ENCODE peak calls at places on chromosomes 6 and 20, in six cellular contexts. J is A549, P is SJSA1, F is brain microvascular endothelial cell, N is amniotic stem cell, A is substantia nigra. W is an unnamed sample.

GRCh38 chr6:152089992-152090391 is 282.5 kb downstream of the ESR1 start:
- DNase-seq in J (peak), F (peak), A (no peak), P (peak), N (peak), W (no peak)

GRCh38 chr6:74091794-74092157 is 395.8 kb downstream of the CD109 start:
- DNase-seq in F (no peak), A (no peak), J (no peak), N (no peak), P (no peak), W (no peak)

GRCh38 chr20:12395404-12396159 is 477.9 kb downstream of the BTBD3 start:
- DNase-seq in P (no peak), J (no peak), N (no peak), A (no peak), F (no peak), W (no peak)

GRCh38 chr6:1701668-1702353 is 92.1 kb downstream of the FOXC1 start:
- DNase-seq in P (peak), A (no peak), J (no peak), N (peak), F (peak), W (no peak)

GRCh38 chr20:4916991-4917881 is 84.1 kb downstream of the SLC23A2 start:
- DNase-seq in N (no peak), P (no peak), F (peak), A (no peak), J (peak), W (no peak)

GRCh38 chr6:151240861-151241642 is 1.3 kb downstream of the AKAP12 start:
- DNase-seq in P (peak), A (no peak), N (peak), F (peak), J (peak), W (peak)

GRCh38 chr6:53179961-53180651 is 31.5 kb upstream of the GCM1 start:
- DNase-seq in P (no peak), N (no peak), A (no peak), J (no peak), F (peak), W (peak)

GRCh38 chr6:150590448-150590847 is 9.2 kb upstream of the PLEKHG1 start:
- DNase-seq in A (no peak), N (no peak), P (no peak), J (no peak), F (no peak), W (no peak)

GRCh38 chr20:19757973-19758887 is at the start of gene RIN2:
- DNase-seq in A (peak), P (peak), N (no peak), J (peak), F (peak), W (peak)

GRCh38 chr6:163585932-163586437 is 171.5 kb downstream of the QKI start:
- DNase-seq in N (peak), F (peak), J (peak), P (peak), A (no peak), W (peak)

GRCh38 chr6:28803337-28803709 is 120.5 kb downstream of the TRIM27 start:
- DNase-seq in J (peak), N (no peak), A (no peak), P (no peak), F (no peak), W (no peak)

GRCh38 chr6:55955684-55956083 is 80.3 kb upstream of the BMP5 start:
- DNase-seq in J (no peak), P (no peak), A (no peak), F (no peak), N (no peak), W (no peak)

GRCh38 chr20:49287555-49288249 is 9.8 kb upstream of the ZNFX1 start:
- DNase-seq in F (no peak), P (no peak), A (no peak), N (no peak), J (no peak), W (no peak)

GRCh38 chr20:10519361-10520048 is 84.4 kb downstream of the SLX4IP start:
- DNase-seq in N (no peak), A (no peak), P (no peak), F (peak), J (no peak), W (no peak)

GRCh38 chr6:38262609-38263008 is 377.1 kb downstream of the BTBD9 start:
- DNase-seq in J (no peak), N (no peak), F (peak), P (no peak), A (no peak), W (no peak)

GRCh38 chr6:143405381-143406154 is 44.9 kb downstream of the ADAT2 start:
- DNase-seq in J (no peak), A (no peak), P (no peak), F (peak), N (no peak), W (no peak)

GRCh38 chr6:44270526-44271405 is 516 bp downstream of the TMEM151B start:
- DNase-seq in F (no peak), P (no peak), A (no peak), N (no peak), J (no peak), W (no peak)

GRCh38 chr20:3209023-3209945 is at the start of gene ITPA:
- DNase-seq in A (peak), J (peak), N (no peak), P (peak), F (peak), W (peak)

GRCh38 chr6:105382918-105383317 is 20.0 kb downstream of the PREP start:
- DNase-seq in J (no peak), P (no peak), F (no peak), N (no peak), A (no peak), W (no peak)

GRCh38 chr6:39879535-39879934 is 54.7 kb downstream of the MOCS1 start:
- DNase-seq in F (no peak), N (no peak), P (no peak), A (no peak), J (no peak), W (no peak)

GRCh38 chr6:7243188-7243942 is 69.6 kb downstream of the SSR1 start:
- DNase-seq in F (peak), A (no peak), J (peak), N (no peak), P (no peak), W (peak)

GRCh38 chr20:22511943-22512910 is 72.1 kb downstream of the FOXA2 start:
- DNase-seq in A (no peak), P (peak), N (no peak), J (peak), F (no peak), W (peak)

GRCh38 chr20:40856653-40857052 is 167.6 kb upstream of the MAFB start:
- DNase-seq in F (no peak), A (no peak), P (no peak), J (no peak), N (no peak), W (no peak)

GRCh38 chr6:99471638-99472037 is 43.6 kb downstream of the USP45 start:
- DNase-seq in A (no peak), P (no peak), J (no peak), N (no peak), F (no peak), W (no peak)

GRCh38 chr20:44273231-44274215 is 26.4 kb downstream of the GDAP1L1 start:
- DNase-seq in J (no peak), N (no peak), P (no peak), A (no peak), F (no peak), W (no peak)

GRCh38 chr20:62567246-62568044 is 74.9 kb upstream of the SLCO4A1 start:
- DNase-seq in J (no peak), N (no peak), A (no peak), P (no peak), F (no peak), W (no peak)

GRCh38 chr20:50493881-50494253 is 16.3 kb upstream of the PTPN1 start:
- DNase-seq in J (no peak), F (no peak), P (no peak), A (no peak), N (no peak), W (no peak)

GRCh38 chr6:11975353-11975977 is 36.6 kb upstream of the HIVEP1 start:
- DNase-seq in A (no peak), J (no peak), N (no peak), P (no peak), F (no peak), W (no peak)

GRCh38 chr6:158739673-158740072 is 79.5 kb downstream of the EZR start:
- DNase-seq in P (no peak), A (no peak), J (no peak), F (no peak), N (no peak), W (no peak)

W was measured in lung.